ENCODE peak calls at places on chromosomes 12 and 14, in eight cellular contexts. T is endothelial cell, Y is Ammon's horn, S is endodermal cell, R is NCI-H1092 treated with DMSO at 0.1 percent for 48 hours, K is T-cell, X is uterus, U is AG04450. E is an unnamed sample.

GRCh38 chr12:6364037-6364360 is 11.4 kb downstream of the SCNN1A start:
- DNase-seq in T (no peak), Y (no peak), S (no peak), R (no peak), K (peak), X (peak), U (no peak), E (no peak)

GRCh38 chr12:11174022-11174421 is 3.0 kb downstream of the SMIM10L1 start:
- DNase-seq in T (no peak), Y (no peak), S (no peak), R (no peak), K (no peak), X (no peak), U (no peak), E (no peak)

GRCh38 chr14:102891556-102891955 is 30.9 kb upstream of the AMN start:
- DNase-seq in T (no peak), Y (no peak), S (no peak), R (no peak), K (no peak), X (no peak), U (peak), E (no peak)

GRCh38 chr14:38705220-38705619 is 397.8 kb downstream of the SEC23A start:
- DNase-seq in T (no peak), Y (no peak), S (no peak), R (no peak), K (no peak), X (no peak), U (no peak), E (no peak)

GRCh38 chr12:46675736-46676135 is 150.1 kb downstream of the SLC38A4 start:
- DNase-seq in T (peak), Y (no peak), S (peak), R (peak), K (no peak), X (no peak), U (no peak), E (peak)

GRCh38 chr14:99389171-99389826 is 91.4 kb downstream of the SETD3 start:
- DNase-seq in T (peak), Y (no peak), S (peak), R (peak), K (no peak), X (no peak), U (no peak), E (peak)

GRCh38 chr12:111942557-111942956 is 70.4 kb downstream of the TMEM116 start:
- DNase-seq in T (no peak), Y (no peak), S (no peak), R (no peak), K (no peak), X (no peak), U (peak), E (no peak)

GRCh38 chr12:107847830-107848229 is 73.3 kb downstream of the ASCL4 start:
- DNase-seq in T (peak), Y (no peak), S (peak), R (no peak), K (no peak), X (no peak), U (no peak), E (no peak)